ENCODE peak calls at places on chromosome 13, in seven cellular contexts. One of them, this sample, is unnamed.

GRCh38 chr13:85985791-85986190 is 186.6 kb upstream of the SLITRK6 start:
- DNase-seq in activated T-helper 1 cell treated with anti-CD3 and anti-CD28 coated beads, Interleukin-12 subunit alpha, Interleukin-12 subunit beta, Interleukin-2, Interleukin-4 antibody, amounts not matched to agents 30 ng/mL and 10 ng/mL and 1 ng/mL, durations not matched to agents 14 hours and 24 hours and 36 hours: no peak
- DNase-seq in AG08395: no peak
- DNase-seq in left ventricle myocardium inferior: no peak
- DNase-seq in activated CD4-positive, alpha-beta T cell treated with anti-CD3 and anti-CD28 coated beads, Interleukin-2, amount 50 U/mL, for 1 hour: no peak
- DNase-seq in WTC11: no peak
- DNase-seq in NCI-H2081: no peak
- DNase-seq in this sample: no peak

GRCh38 chr13:95067303-95067702 is 233.9 kb downstream of the ABCC4 start:
- DNase-seq in WTC11: no peak
- DNase-seq in activated T-helper 1 cell treated with anti-CD3 and anti-CD28 coated beads, Interleukin-12 subunit alpha, Interleukin-12 subunit beta, Interleukin-2, Interleukin-4 antibody, amounts not matched to agents 30 ng/mL and 10 ng/mL and 1 ng/mL, durations not matched to agents 14 hours and 24 hours and 36 hours: no peak
- DNase-seq in activated CD4-positive, alpha-beta T cell treated with anti-CD3 and anti-CD28 coated beads, Interleukin-2, amount 50 U/mL, for 1 hour: no peak
- DNase-seq in left ventricle myocardium inferior: no peak
- DNase-seq in AG08395: peak
- DNase-seq in NCI-H2081: no peak
- DNase-seq in this sample: no peak

GRCh38 chr13:27182844-27183497 is 11.4 kb upstream of the USP12 start:
- DNase-seq in activated CD4-positive, alpha-beta T cell treated with anti-CD3 and anti-CD28 coated beads, Interleukin-2, amount 50 U/mL, for 1 hour: no peak
- DNase-seq in activated T-helper 1 cell treated with anti-CD3 and anti-CD28 coated beads, Interleukin-12 subunit alpha, Interleukin-12 subunit beta, Interleukin-2, Interleukin-4 antibody, amounts not matched to agents 30 ng/mL and 10 ng/mL and 1 ng/mL, durations not matched to agents 14 hours and 24 hours and 36 hours: no peak
- DNase-seq in NCI-H2081: no peak
- DNase-seq in AG08395: peak
- DNase-seq in left ventricle myocardium inferior: peak
- DNase-seq in WTC11: no peak
- DNase-seq in this sample: no peak

GRCh38 chr13:69796256-69796655 is 311.4 kb upstream of the ATXN8OS start:
- DNase-seq in left ventricle myocardium inferior: no peak
- DNase-seq in activated CD4-positive, alpha-beta T cell treated with anti-CD3 and anti-CD28 coated beads, Interleukin-2, amount 50 U/mL, for 1 hour: no peak
- DNase-seq in activated T-helper 1 cell treated with anti-CD3 and anti-CD28 coated beads, Interleukin-12 subunit alpha, Interleukin-12 subunit beta, Interleukin-2, Interleukin-4 antibody, amounts not matched to agents 30 ng/mL and 10 ng/mL and 1 ng/mL, durations not matched to agents 14 hours and 24 hours and 36 hours: no peak
- DNase-seq in WTC11: no peak
- DNase-seq in AG08395: no peak
- DNase-seq in NCI-H2081: no peak
- DNase-seq in this sample: no peak

GRCh38 chr13:59103004-59103768 is 1060.5 kb downstream of the DIAPH3 start:
- DNase-seq in NCI-H2081: no peak
- DNase-seq in activated T-helper 1 cell treated with anti-CD3 and anti-CD28 coated beads, Interleukin-12 subunit alpha, Interleukin-12 subunit beta, Interleukin-2, Interleukin-4 antibody, amounts not matched to agents 30 ng/mL and 10 ng/mL and 1 ng/mL, durations not matched to agents 14 hours and 24 hours and 36 hours: no peak
- DNase-seq in WTC11: no peak
- DNase-seq in activated CD4-positive, alpha-beta T cell treated with anti-CD3 and anti-CD28 coated beads, Interleukin-2, amount 50 U/mL, for 1 hour: no peak
- DNase-seq in AG08395: no peak
- DNase-seq in left ventricle myocardium inferior: no peak
- DNase-seq in this sample: no peak

GRCh38 chr13:92384410-92384809 is 842.2 kb upstream of the GPC6 start:
- DNase-seq in left ventricle myocardium inferior: no peak
- DNase-seq in AG08395: no peak
- DNase-seq in activated T-helper 1 cell treated with anti-CD3 and anti-CD28 coated beads, Interleukin-12 subunit alpha, Interleukin-12 subunit beta, Interleukin-2, Interleukin-4 antibody, amounts not matched to agents 30 ng/mL and 10 ng/mL and 1 ng/mL, durations not matched to agents 14 hours and 24 hours and 36 hours: no peak
- DNase-seq in activated CD4-positive, alpha-beta T cell treated with anti-CD3 and anti-CD28 coated beads, Interleukin-2, amount 50 U/mL, for 1 hour: no peak
- DNase-seq in WTC11: no peak
- DNase-seq in NCI-H2081: peak
- DNase-seq in this sample: no peak

GRCh38 chr13:45604892-45605291 is 10.6 kb downstream of the ERICH6B start:
- DNase-seq in AG08395: no peak
- DNase-seq in WTC11: peak
- DNase-seq in activated T-helper 1 cell treated with anti-CD3 and anti-CD28 coated beads, Interleukin-12 subunit alpha, Interleukin-12 subunit beta, Interleukin-2, Interleukin-4 antibody, amounts not matched to agents 30 ng/mL and 10 ng/mL and 1 ng/mL, durations not matched to agents 14 hours and 24 hours and 36 hours: no peak
- DNase-seq in activated CD4-positive, alpha-beta T cell treated with anti-CD3 and anti-CD28 coated beads, Interleukin-2, amount 50 U/mL, for 1 hour: no peak
- DNase-seq in NCI-H2081: no peak
- DNase-seq in left ventricle myocardium inferior: no peak
- DNase-seq in this sample: no peak

GRCh38 chr13:79227418-79227817 is 178.6 kb downstream of the RBM26 start:
- DNase-seq in activated T-helper 1 cell treated with anti-CD3 and anti-CD28 coated beads, Interleukin-12 subunit alpha, Interleukin-12 subunit beta, Interleukin-2, Interleukin-4 antibody, amounts not matched to agents 30 ng/mL and 10 ng/mL and 1 ng/mL, durations not matched to agents 14 hours and 24 hours and 36 hours: no peak
- DNase-seq in NCI-H2081: peak
- DNase-seq in WTC11: no peak
- DNase-seq in left ventricle myocardium inferior: no peak
- DNase-seq in activated CD4-positive, alpha-beta T cell treated with anti-CD3 and anti-CD28 coated beads, Interleukin-2, amount 50 U/mL, for 1 hour: no peak
- DNase-seq in AG08395: no peak
- DNase-seq in this sample: no peak

GRCh38 chr13:28355822-28356371 is 139.0 kb downstream of the FLT1 start:
- DNase-seq in WTC11: no peak
- DNase-seq in left ventricle myocardium inferior: no peak
- DNase-seq in activated CD4-positive, alpha-beta T cell treated with anti-CD3 and anti-CD28 coated beads, Interleukin-2, amount 50 U/mL, for 1 hour: no peak
- DNase-seq in NCI-H2081: no peak
- DNase-seq in activated T-helper 1 cell treated with anti-CD3 and anti-CD28 coated beads, Interleukin-12 subunit alpha, Interleukin-12 subunit beta, Interleukin-2, Interleukin-4 antibody, amounts not matched to agents 30 ng/mL and 10 ng/mL and 1 ng/mL, durations not matched to agents 14 hours and 24 hours and 36 hours: peak
- DNase-seq in AG08395: peak
- DNase-seq in this sample: no peak

GRCh38 chr13:93233997-93234416 is 7.4 kb downstream of the GPC6 start:
- DNase-seq in activated T-helper 1 cell treated with anti-CD3 and anti-CD28 coated beads, Interleukin-12 subunit alpha, Interleukin-12 subunit beta, Interleukin-2, Interleukin-4 antibody, amounts not matched to agents 30 ng/mL and 10 ng/mL and 1 ng/mL, durations not matched to agents 14 hours and 24 hours and 36 hours: no peak
- DNase-seq in left ventricle myocardium inferior: no peak
- DNase-seq in NCI-H2081: no peak
- DNase-seq in AG08395: no peak
- DNase-seq in activated CD4-positive, alpha-beta T cell treated with anti-CD3 and anti-CD28 coated beads, Interleukin-2, amount 50 U/mL, for 1 hour: no peak
- DNase-seq in WTC11: peak
- DNase-seq in this sample: no peak

GRCh38 chr13:24630851-24631341 is 49.3 kb upstream of the ATP12A start:
- DNase-seq in activated CD4-positive, alpha-beta T cell treated with anti-CD3 and anti-CD28 coated beads, Interleukin-2, amount 50 U/mL, for 1 hour: no peak
- DNase-seq in left ventricle myocardium inferior: no peak
- DNase-seq in WTC11: no peak
- DNase-seq in NCI-H2081: no peak
- DNase-seq in AG08395: no peak
- DNase-seq in activated T-helper 1 cell treated with anti-CD3 and anti-CD28 coated beads, Interleukin-12 subunit alpha, Interleukin-12 subunit beta, Interleukin-2, Interleukin-4 antibody, amounts not matched to agents 30 ng/mL and 10 ng/mL and 1 ng/mL, durations not matched to agents 14 hours and 24 hours and 36 hours: no peak
- DNase-seq in this sample: no peak

GRCh38 chr13:106376411-106377112 is 158.9 kb downstream of the EFNB2 start:
- DNase-seq in left ventricle myocardium inferior: no peak
- DNase-seq in WTC11: no peak
- DNase-seq in activated T-helper 1 cell treated with anti-CD3 and anti-CD28 coated beads, Interleukin-12 subunit alpha, Interleukin-12 subunit beta, Interleukin-2, Interleukin-4 antibody, amounts not matched to agents 30 ng/mL and 10 ng/mL and 1 ng/mL, durations not matched to agents 14 hours and 24 hours and 36 hours: no peak
- DNase-seq in AG08395: peak
- DNase-seq in NCI-H2081: no peak
- DNase-seq in activated CD4-positive, alpha-beta T cell treated with anti-CD3 and anti-CD28 coated beads, Interleukin-2, amount 50 U/mL, for 1 hour: no peak
- DNase-seq in this sample: no peak

This sample was measured in thyroid gland.